ENCODE peak calls at places on chromosomes 3 and 15, in six cellular contexts. U is NCI-H2029, S is EH, Y is H54, V is B cell, X is hippocampal formation. F is an unnamed sample.

GRCh38 chr15:97545799-97546198 is 414.7 kb upstream of the ARRDC4 start:
- DNase-seq in X (no peak), U (no peak), Y (no peak), V (no peak), S (no peak), F (no peak)

GRCh38 chr15:64686130-64686735 is 89.2 kb downstream of the RBPMS2 start:
- DNase-seq in S (peak), U (no peak), X (peak), Y (no peak), V (no peak), F (no peak)

GRCh38 chr15:29125382-29126207 is 144.0 kb downstream of the NSMCE3 start:
- DNase-seq in U (no peak), S (no peak), V (no peak), X (no peak), Y (no peak), F (no peak)

GRCh38 chr15:49674370-49674769 is 53.5 kb downstream of the DTWD1 start:
- DNase-seq in S (peak), X (no peak), Y (no peak), V (no peak), U (no peak), F (no peak)

GRCh38 chr15:28103831-28104230 is 4.7 kb upstream of the OCA2 start:
- DNase-seq in S (no peak), U (no peak), Y (no peak), X (no peak), V (no peak), F (no peak)

GRCh38 chr3:24137958-24138875 is 193.1 kb downstream of the NR1D2 start:
- DNase-seq in Y (no peak), S (no peak), V (no peak), X (no peak), U (peak), F (no peak)

GRCh38 chr3:124078978-124079911 is 87.3 kb upstream of the ROPN1 start:
- DNase-seq in U (peak), X (no peak), S (peak), V (peak), Y (peak), F (no peak)

GRCh38 chr3:79018671-79019136 is 749.1 kb downstream of the ROBO1 start:
- DNase-seq in X (peak), U (no peak), V (no peak), Y (peak), S (peak), F (no peak)

GRCh38 chr15:85773916-85774315 is 20.8 kb downstream of the KLHL25 start:
- DNase-seq in S (no peak), V (no peak), X (no peak), U (no peak), Y (no peak), F (no peak)

GRCh38 chr3:23668430-23668904 is 137.3 kb upstream of the UBE2E1 start:
- DNase-seq in V (no peak), S (peak), Y (no peak), U (no peak), X (no peak), F (peak)

GRCh38 chr3:16033889-16034687 is 140.4 kb upstream of the GALNT15 start:
- DNase-seq in V (no peak), S (peak), X (no peak), U (no peak), Y (no peak), F (no peak)

F was measured in AG04450.